ENCODE peak calls at places on chromosomes 2 and 18, in nine cellular contexts. L is uterus, S is breast epithelium, V is heart left ventricle, I is neural progenitor cell, K is SJSA1, P is spleen, E is A549, H is trophoblast cell. F is an unnamed sample. For H3K4me1, the result is how much of the 10 kb centered on the place peaks cover.

GRCh38 chr2:47907097-47907781 is 941 bp upstream of the FBXO11 start:
- DNase-seq in L (peak), S (no peak), V (no peak), I (peak), K (no peak), P (no peak), E (peak), H (peak), F (no peak)

GRCh38 chr2:187138240-187138639 is 289.3 kb upstream of the ZSWIM2 start:
- DNase-seq in L (peak), S (no peak), V (no peak), I (peak), K (no peak), P (no peak), E (peak), H (no peak), F (no peak)

GRCh38 chr18:44741551-44741950 is 60.9 kb downstream of the SETBP1 start:
- DNase-seq in L (no peak), S (no peak), V (no peak), I (no peak), K (no peak), P (no peak), E (no peak), H (no peak), F (no peak)

GRCh38 chr2:17416891-17417391 is 101.3 kb downstream of the RAD51AP2 start:
- DNase-seq in L (no peak), S (no peak), V (no peak), I (no peak), K (peak), P (no peak), E (no peak), H (no peak), F (no peak)

GRCh38 chr2:190499976-190500588 is 34.4 kb downstream of the NEMP2 start:
- DNase-seq in L (no peak), S (no peak), V (no peak), I (no peak), K (no peak), P (no peak), E (no peak), H (no peak), F (no peak)

GRCh38 chr2:171141320-171141719 is 19.4 kb downstream of the TLK1 start:
- DNase-seq in L (no peak), S (no peak), V (no peak), I (no peak), K (no peak), P (no peak), E (no peak), H (no peak), F (no peak)

GRCh38 chr2:9415770-9416169 is 7.6 kb downstream of the ITGB1BP1 start:
- DNase-seq in L (no peak), S (no peak), V (no peak), I (no peak), K (no peak), P (no peak), E (no peak), H (no peak), F (no peak)

GRCh38 chr18:37846996-37847395 is 281.4 kb upstream of the CELF4 start:
- DNase-seq in L (no peak), S (no peak), V (no peak), I (no peak), K (no peak), P (no peak), E (no peak), H (no peak), F (no peak)

GRCh38 chr2:65161551-65162100 is 31.7 kb upstream of the RAB1A start:
- DNase-seq in L (no peak), S (no peak), V (no peak), I (peak), K (peak), P (no peak), E (peak), H (no peak), F (no peak)

GRCh38 chr18:45085916-45086624 is 405.4 kb downstream of the SETBP1 start:
- DNase-seq in L (no peak), S (no peak), V (no peak), I (no peak), K (no peak), P (no peak), E (no peak), H (no peak), F (no peak)

GRCh38 chr2:24231461-24231881 is 56.6 kb downstream of the FAM228A start:
- DNase-seq in L (no peak), S (no peak), V (no peak), I (no peak), K (no peak), P (no peak), E (no peak), H (peak), F (no peak)

GRCh38 chr18:26532367-26533340 is 15.7 kb downstream of the KCTD1 start:
- DNase-seq in L (no peak), S (no peak), V (no peak), I (no peak), K (no peak), P (no peak), E (no peak), H (no peak), F (no peak)

GRCh38 chr18:55462652-55463051 is 125.3 kb downstream of the TCF4 start:
- DNase-seq in L (no peak), S (no peak), V (no peak), I (no peak), K (no peak), P (no peak), E (no peak), H (no peak), F (no peak)

GRCh38 chr2:227256605-227257004 is 68.4 kb upstream of the MFF start:
- DNase-seq in L (no peak), S (no peak), V (no peak), I (no peak), K (no peak), P (no peak), E (no peak), H (no peak), F (no peak)

GRCh38 chr2:233829193-233830110 is 24.9 kb downstream of the HJURP start:
- DNase-seq in L (no peak), S (no peak), V (no peak), I (no peak), K (peak), P (peak), E (no peak), H (no peak), F (no peak)

GRCh38 chr18:13541621-13542519 is 184.5 kb downstream of the FAM210A start:
- DNase-seq in L (peak), S (no peak), V (no peak), I (no peak), K (no peak), P (no peak), E (peak), H (no peak), F (no peak)

GRCh38 chr2:207630491-207630890 is 5.3 kb upstream of the METTL21A start:
- DNase-seq in L (no peak), S (no peak), V (no peak), I (no peak), K (no peak), P (no peak), E (no peak), H (no peak), F (no peak)

GRCh38 chr2:120175000-120175581 is 48.1 kb downstream of the TMEM185B start:
- DNase-seq in L (no peak), S (no peak), V (no peak), I (peak), K (no peak), P (no peak), E (peak), H (peak), F (no peak)

GRCh38 chr2:177799531-177799930 is 273.0 kb downstream of the PDE11A start:
- DNase-seq in L (no peak), S (no peak), V (no peak), I (peak), K (no peak), P (no peak), E (peak), H (no peak), F (no peak)

GRCh38 chr2:1405124-1405523 is 8.1 kb upstream of the TPO start:
- DNase-seq in L (no peak), S (no peak), V (no peak), I (no peak), K (no peak), P (no peak), E (no peak), H (no peak), F (no peak)

GRCh38 chr18:11052800-11053199 is 96.6 kb downstream of the PIEZO2 start:
- DNase-seq in L (no peak), S (no peak), V (no peak), I (no peak), K (no peak), P (no peak), E (no peak), H (no peak), F (no peak)

GRCh38 chr2:96933528-96933927 is 52.9 kb downstream of the FAM178B start:
- DNase-seq in L (no peak), S (no peak), V (peak), I (peak), K (no peak), P (no peak), E (no peak), H (no peak), F (no peak)

GRCh38 chr2:55165567-55165966 is 66.5 kb downstream of the CLHC1 start:
- DNase-seq in L (no peak), S (no peak), V (no peak), I (no peak), K (peak), P (no peak), E (no peak), H (peak), F (no peak)

GRCh38 chr2:235050992-235051351 is 99.2 kb downstream of the SH3BP4 start:
- DNase-seq in L (peak), S (peak), V (peak), I (peak), K (peak), P (peak), E (peak), H (peak), F (peak)

GRCh38 chr2:127254386-127254981 is 34.4 kb upstream of the CYP27C1 start:
- DNase-seq in L (no peak), S (no peak), V (no peak), I (no peak), K (peak), P (no peak), E (peak), H (no peak), F (no peak)

GRCh38 chr2:70983506-70984227 is 5.2 kb downstream of the ANKRD53 start:
- DNase-seq in L (no peak), S (peak), V (peak), I (no peak), K (peak), P (no peak), E (no peak), H (no peak), F (no peak)

GRCh38 chr2:25032094-25032493 is 9.8 kb upstream of the EFR3B start:
- DNase-seq in L (no peak), S (no peak), V (no peak), I (no peak), K (no peak), P (no peak), E (no peak), H (no peak), F (no peak)

GRCh38 chr2:16249269-16250055 is 309.1 kb downstream of the MYCN start:
- DNase-seq in L (no peak), S (no peak), V (no peak), I (no peak), K (no peak), P (no peak), E (no peak), H (no peak), F (no peak)

GRCh38 chr18:45670281-45670962 is 53.6 kb upstream of the SLC14A1 start:
- DNase-seq in L (no peak), S (no peak), V (no peak), I (no peak), K (no peak), P (no peak), E (no peak), H (no peak), F (no peak)

GRCh38 chr2:177784449-177784845 is 288.1 kb downstream of the PDE11A start:
- DNase-seq in L (no peak), S (no peak), V (no peak), I (no peak), K (no peak), P (no peak), E (no peak), H (no peak), F (no peak)

GRCh38 chr2:46684661-46685060 is 205.3 kb downstream of the TMEM247 start:
- DNase-seq in L (no peak), S (no peak), V (no peak), I (no peak), K (no peak), P (no peak), E (no peak), H (no peak), F (no peak)

GRCh38 chr2:226130192-226130591 is 669.4 kb downstream of the IRS1 start:
- DNase-seq in L (no peak), S (no peak), V (no peak), I (peak), K (no peak), P (no peak), E (no peak), H (no peak), F (no peak)

GRCh38 chr2:95348609-95349567 is 51.7 kb downstream of the KCNIP3 start:
- DNase-seq in L (peak), S (no peak), V (no peak), I (no peak), K (peak), P (no peak), E (no peak), H (no peak), F (no peak)

GRCh38 chr2:118013724-118014491 is at the start of gene CCDC93:
- DNase-seq in L (peak), S (peak), V (peak), I (peak), K (peak), P (peak), E (peak), H (peak), F (peak)

GRCh38 chr2:104406273-104406726 is 447.6 kb upstream of the POU3F3 start:
- DNase-seq in L (no peak), S (no peak), V (no peak), I (peak), K (no peak), P (no peak), E (no peak), H (no peak), F (peak)

DNA sequence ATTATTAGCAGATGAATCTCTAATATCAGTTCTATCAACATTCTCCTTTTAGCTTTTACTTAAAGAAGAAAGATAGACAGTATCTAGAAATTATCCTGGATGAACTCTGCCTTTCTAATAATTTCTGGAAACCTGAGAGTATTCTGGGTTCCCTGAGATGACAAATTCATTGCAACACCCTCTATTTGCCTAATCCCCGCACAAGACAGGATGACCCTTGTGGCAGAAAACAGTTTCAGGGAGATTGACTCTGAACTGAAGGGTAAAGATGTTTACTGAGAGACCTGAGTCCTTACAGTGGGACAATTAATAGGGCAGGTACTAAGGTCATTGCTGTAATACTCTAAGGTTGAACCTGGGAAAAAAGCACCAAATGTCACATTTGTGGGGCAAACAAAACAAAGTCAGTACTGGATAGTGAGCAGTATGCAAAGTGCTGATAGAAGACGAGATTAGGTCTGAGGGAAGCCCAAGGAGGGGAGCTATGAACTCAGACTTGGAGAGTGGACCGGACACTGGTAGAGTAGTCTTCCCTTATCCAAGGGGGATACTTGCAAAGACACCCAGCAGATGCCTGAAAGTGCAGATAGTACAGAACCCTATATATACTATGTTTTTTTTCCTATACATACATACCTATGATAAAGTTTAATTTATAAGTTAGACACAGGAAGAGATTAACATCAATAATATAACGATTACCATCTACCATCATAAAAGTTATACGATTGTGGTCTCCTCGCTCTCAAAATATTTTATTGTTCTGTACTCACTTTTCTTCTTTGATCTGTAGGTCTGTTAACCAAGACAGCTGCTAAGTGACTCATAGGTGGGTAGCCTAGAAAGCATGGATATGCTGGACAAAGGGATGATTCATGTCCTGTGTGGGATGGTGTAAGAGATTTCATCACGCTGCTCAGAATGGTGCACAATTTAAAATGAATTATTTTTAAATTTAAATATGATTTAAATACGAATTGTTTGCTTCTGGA is 148.3 kb upstream of the KLHL14 start:
- DNase-seq in L (no peak), S (no peak), V (no peak), I (no peak), K (peak), P (no peak), E (peak), H (peak), F (no peak)
- H3K4me1 ChIP-seq in L (under half), S (under half), V (under half), I (under half), K (under half), P (under half), E (under half), H (under half), F (under half)

GRCh38 chr2:240819404-240820013 is 510 bp downstream of the KIF1A start:
- DNase-seq in L (no peak), S (no peak), V (no peak), I (peak), K (peak), P (no peak), E (no peak), H (no peak), F (peak)
- H3K4me3 ChIP-seq in L (no peak), S (peak), V (peak), I (peak), K (no peak), P (peak), E (peak), H (no peak), F (peak)

GRCh38 chr2:11837875-11838734 is 91.7 kb downstream of the LPIN1 start:
- DNase-seq in L (no peak), S (no peak), V (no peak), I (no peak), K (no peak), P (no peak), E (no peak), H (no peak), F (no peak)
- H3K4me1 ChIP-seq in L (under half), S (under half), V (under half), I (under half), K (under half), P (under half), E (under half), H (under half), F (under half)

DNA sequence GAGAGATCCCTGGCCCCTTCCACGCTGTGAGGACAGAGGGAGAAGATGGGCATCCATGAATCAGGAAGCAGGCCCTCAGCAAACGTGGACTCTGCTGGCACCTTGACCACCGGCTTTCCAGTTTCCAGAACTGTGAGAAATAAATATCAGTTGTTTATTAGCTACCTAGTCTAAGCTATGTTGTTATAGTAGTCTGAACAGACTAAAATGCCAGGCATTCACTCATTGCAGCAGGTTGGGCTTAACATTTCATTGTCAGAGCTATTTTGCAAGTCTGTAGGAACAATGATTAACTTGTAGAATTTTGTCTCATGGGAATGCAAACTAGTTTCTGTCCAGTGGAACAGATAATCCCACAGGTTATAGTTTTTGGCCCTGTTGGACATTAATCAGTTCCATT is 24.8 kb upstream of the TBC1D8 start:
- DNase-seq in L (no peak), S (no peak), V (no peak), I (no peak), K (no peak), P (no peak), E (peak), H (peak), F (peak)
- H3K4me3 ChIP-seq in L (no peak), S (no peak), V (no peak), I (no peak), K (no peak), P (no peak), E (no peak), H (no peak), F (no peak)

GRCh38 chr2:8300905-8301304 is 381.0 kb upstream of the ID2 start:
- DNase-seq in L (no peak), S (no peak), V (no peak), I (no peak), K (no peak), P (no peak), E (no peak), H (no peak), F (no peak)
- H3K4me1 ChIP-seq in L (under half), S (under half), V (half or more), I (under half), K (under half), P (half or more), E (under half), H (under half), F (under half)

GRCh38 chr2:215537621-215538020 is 101.8 kb upstream of the FN1 start:
- DNase-seq in L (no peak), S (no peak), V (no peak), I (no peak), K (no peak), P (no peak), E (no peak), H (peak), F (no peak)
- H3K4me3 ChIP-seq in L (no peak), S (no peak), V (no peak), I (no peak), K (no peak), P (no peak), E (no peak), H (no peak), F (no peak)

GRCh38 chr2:66699481-66700180 is 264.7 kb downstream of the MEIS1 start:
- DNase-seq in L (no peak), S (no peak), V (no peak), I (no peak), K (no peak), P (no peak), E (no peak), H (peak), F (no peak)
- H3K4me1 ChIP-seq in L (under half), S (under half), V (under half), I (under half), K (under half), P (under half), E (under half), H (under half), F (under half)

DNA sequence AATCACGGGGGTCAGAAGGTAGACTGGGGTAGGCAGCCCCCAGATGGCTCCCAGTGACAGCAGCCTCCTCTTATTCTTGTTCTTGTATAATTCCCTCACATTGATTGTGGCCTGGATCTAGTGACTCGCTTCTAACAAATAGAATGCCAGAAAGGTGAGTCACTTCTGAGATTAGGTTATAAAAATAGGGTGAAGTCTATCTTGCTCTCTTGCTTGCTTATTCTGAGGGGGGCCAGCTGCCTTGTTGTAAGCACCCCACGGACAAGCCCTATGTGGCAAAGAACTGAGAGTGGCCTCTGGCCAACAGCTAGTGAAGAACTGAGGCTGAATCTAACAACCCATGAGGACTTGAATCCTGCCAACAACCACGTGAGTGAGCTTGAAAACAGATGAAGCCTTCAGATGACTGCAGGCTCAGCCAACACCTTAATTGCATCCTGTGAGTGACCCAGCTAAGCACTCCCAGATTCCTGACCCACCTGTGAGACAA is 15.6 kb upstream of the RMND5A start:
- DNase-seq in L (peak), S (no peak), V (no peak), I (no peak), K (peak), P (no peak), E (peak), H (no peak), F (peak)
- H3K4me3 ChIP-seq in L (no peak), S (no peak), V (no peak), I (no peak), K (no peak), P (no peak), E (peak), H (no peak), F (no peak)

GRCh38 chr2:68784849-68785248 is 50.2 kb downstream of the ARHGAP25 start:
- DNase-seq in L (no peak), S (no peak), V (no peak), I (no peak), K (no peak), P (no peak), E (no peak), H (no peak), F (no peak)
- H3K4me1 ChIP-seq in L (under half), S (under half), V (half or more), I (under half), K (under half), P (half or more), E (under half), H (under half), F (under half)